ENCODE peak calls at places on chromosomes 3 and 15, in seven cellular contexts. W, R, Y, F, T, D and A are unnamed samples. For H3K4me1, the result is how much of the 10 kb centered on the place peaks cover.

GRCh38 chr15:72491768-72492167 is 17.6 kb downstream of the ARIH1 start:
- ATAC-seq in D (peak), T (peak), F (no peak), W (peak), Y (peak), R (no peak), A (no peak)

GRCh38 chr15:65028921-65029735 is at the start of gene MTFMT:
- ATAC-seq in R (peak), F (peak), T (peak), W (peak), D (peak), Y (peak), A (peak)

GRCh38 chr3:14177580-14178246 is 688 bp downstream of the XPC start:
- ATAC-seq in Y (peak), W (peak), T (peak), D (peak), R (peak), F (no peak), A (no peak)

GRCh38 chr3:22176911-22177310 is 425.9 kb upstream of the ZNF385D start:
- ATAC-seq in R (no peak), T (no peak), F (no peak), Y (no peak), D (no peak), W (no peak), A (no peak)

GRCh38 chr3:59608356-59608755 is 558.5 kb upstream of the CFAP20DC start:
- ATAC-seq in Y (no peak), F (no peak), D (no peak), W (no peak), R (no peak), T (no peak), A (no peak)

GRCh38 chr3:64351713-64352595 is 126.7 kb upstream of the PRICKLE2 start:
- ATAC-seq in Y (peak), W (no peak), F (peak), D (peak), R (peak), T (no peak), A (no peak)

GRCh38 chr3:53211704-53212702 is 43.8 kb downstream of the TKT start:
- ATAC-seq in F (no peak), D (no peak), R (no peak), Y (no peak), T (no peak), W (peak), A (no peak)

GRCh38 chr3:77149382-77149781 is 109.5 kb downstream of the ROBO2 start:
- ATAC-seq in F (no peak), Y (no peak), T (no peak), W (no peak), D (no peak), R (no peak), A (no peak)

GRCh38 chr3:72860053-72860452 is 11.8 kb upstream of the SHQ1 start:
- ATAC-seq in Y (no peak), T (no peak), R (no peak), D (no peak), W (no peak), F (no peak), A (no peak)

GRCh38 chr3:194497799-194498575 is 11.2 kb upstream of the ATP13A3 start:
- ATAC-seq in W (peak), R (peak), T (peak), D (no peak), Y (peak), F (peak), A (no peak)

GRCh38 chr15:51620647-51621046 is 1.9 kb downstream of the DMXL2 start:
- ATAC-seq in W (no peak), R (no peak), T (no peak), D (no peak), Y (no peak), F (no peak), A (no peak)

GRCh38 chr3:101665357-101665756 is 11.6 kb downstream of the ZBTB11 start:
- ATAC-seq in D (no peak), T (no peak), F (peak), W (no peak), Y (no peak), R (peak), A (no peak)

GRCh38 chr15:49314729-49315128 is 108.3 kb upstream of the FGF7 start:
- ATAC-seq in R (no peak), T (no peak), F (no peak), W (no peak), Y (no peak), D (no peak), A (no peak)

DNA sequence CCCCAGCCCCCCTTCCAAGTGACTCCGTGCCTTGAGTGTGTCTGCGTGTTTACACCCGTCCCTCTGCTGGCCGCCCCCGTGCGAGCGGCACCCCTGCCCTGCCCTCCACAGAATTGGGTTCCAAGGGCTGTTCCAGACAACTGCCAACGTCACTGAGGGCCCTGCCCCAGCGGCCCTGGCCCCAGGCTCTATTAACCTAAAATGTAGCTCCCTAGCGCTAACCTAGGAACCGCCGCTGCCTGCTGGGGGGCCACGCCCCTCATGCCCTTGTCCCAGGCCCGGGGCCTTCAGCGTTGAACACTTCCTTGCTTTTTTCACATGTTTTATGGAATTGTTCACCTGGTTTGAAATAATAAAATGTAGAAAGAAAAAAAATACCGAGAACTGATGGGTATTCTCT is 10.0 kb upstream of the SEMA3B start:
- ATAC-seq in F (no peak), R (no peak), Y (no peak), T (no peak), D (no peak), W (no peak), A (no peak)
- H3K4me1 ChIP-seq in F (half or more), R (under half), Y (under half), T (under half), D (under half), W (under half), A (under half)

DNA sequence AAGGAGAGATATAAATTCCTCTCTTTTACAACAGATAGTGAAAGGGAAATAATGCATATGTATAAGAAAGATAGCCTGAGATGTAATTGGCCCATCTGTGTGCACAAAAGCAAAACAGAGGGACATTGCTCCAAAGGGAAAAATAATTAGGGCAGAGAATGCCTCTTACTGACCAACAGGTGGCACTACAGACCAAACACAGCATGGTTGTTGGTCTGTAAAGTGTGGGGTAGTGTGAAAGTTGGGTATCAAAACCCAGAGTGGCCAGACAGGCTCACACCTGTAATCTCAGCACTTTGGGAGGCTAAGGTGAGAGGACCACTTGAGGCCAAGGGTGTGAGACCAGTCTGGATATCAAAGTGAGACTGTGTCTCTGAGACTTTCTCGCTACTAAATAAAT is 4.5 kb upstream of the TLNRD1 start:
- ATAC-seq in W (no peak), F (no peak), D (no peak), T (no peak), Y (no peak), R (no peak), A (no peak)
- TF ChIP-seq CTCF in W (peak), F (peak), D (peak), T (peak), Y (no peak), R (peak), A (no peak)

DNA sequence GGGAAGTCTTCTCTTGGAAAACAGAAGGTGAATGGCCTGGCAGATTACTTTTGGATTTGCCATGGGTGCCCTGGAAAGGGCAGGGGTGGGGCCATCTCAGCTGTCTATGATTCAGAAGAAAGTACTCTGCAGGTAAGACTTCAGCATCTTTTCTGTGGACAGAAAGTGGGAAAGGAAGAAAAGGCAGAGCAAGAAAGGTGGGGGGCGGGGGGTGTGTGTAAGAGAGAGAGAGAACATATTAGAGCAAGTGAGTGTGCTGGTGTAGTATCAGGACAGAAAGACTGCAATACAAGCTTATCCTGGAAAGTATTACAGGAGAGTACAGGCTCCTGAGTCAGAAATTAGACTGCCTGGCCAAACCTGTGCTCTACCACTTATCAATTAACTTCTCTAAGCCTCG is 5.5 kb downstream of the TAGLN3 start:
- ATAC-seq in T (no peak), R (no peak), F (no peak), Y (no peak), D (peak), W (no peak), A (no peak)
- H3K4me1 ChIP-seq in T (under half), R (under half), F (under half), Y (under half), D (under half), W (under half), A (under half)

DNA sequence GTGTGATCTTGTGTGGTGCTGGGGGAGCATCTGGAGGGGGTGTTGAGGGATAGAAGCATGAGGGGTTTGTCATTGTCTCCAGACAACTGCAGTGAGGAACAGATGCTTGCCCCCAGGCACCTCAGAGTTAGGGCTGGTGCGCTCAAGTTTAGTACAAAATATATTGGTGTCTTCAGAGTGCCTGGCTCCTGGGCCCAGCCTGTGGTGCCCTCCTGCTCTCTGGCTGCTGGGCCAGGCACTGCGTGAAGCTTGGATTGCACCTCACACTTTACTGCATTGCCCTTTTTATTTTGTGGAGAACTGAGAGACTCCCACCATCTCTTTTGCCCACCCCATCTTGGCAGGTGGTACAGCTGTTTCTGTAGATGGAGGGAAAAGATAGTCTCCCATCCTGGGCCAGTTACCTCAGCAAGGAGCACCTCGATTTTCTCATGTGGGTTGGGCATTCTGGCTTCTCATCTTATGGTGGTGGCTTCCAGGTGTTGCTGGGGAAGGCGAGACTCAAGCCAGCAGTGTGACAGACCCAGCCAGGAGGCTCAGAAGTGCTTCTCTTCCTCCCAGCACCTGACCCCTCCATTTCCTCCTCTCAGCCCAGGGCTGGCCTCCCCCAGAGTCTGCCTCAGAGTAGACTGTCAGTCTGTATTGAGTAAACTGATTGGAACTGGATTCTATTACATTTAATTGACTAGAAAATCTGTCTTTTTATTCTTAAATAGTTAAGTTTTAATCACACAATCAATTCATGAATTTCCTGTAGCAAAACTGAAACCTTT is 140.5 kb downstream of the DNAJB8 start:
- ATAC-seq in D (no peak), W (no peak), T (no peak), F (no peak), R (no peak), Y (no peak), A (no peak)
- TF ChIP-seq CTCF in D (no peak), W (no peak), T (no peak), F (no peak), R (no peak), Y (no peak), A (no peak)

DNA sequence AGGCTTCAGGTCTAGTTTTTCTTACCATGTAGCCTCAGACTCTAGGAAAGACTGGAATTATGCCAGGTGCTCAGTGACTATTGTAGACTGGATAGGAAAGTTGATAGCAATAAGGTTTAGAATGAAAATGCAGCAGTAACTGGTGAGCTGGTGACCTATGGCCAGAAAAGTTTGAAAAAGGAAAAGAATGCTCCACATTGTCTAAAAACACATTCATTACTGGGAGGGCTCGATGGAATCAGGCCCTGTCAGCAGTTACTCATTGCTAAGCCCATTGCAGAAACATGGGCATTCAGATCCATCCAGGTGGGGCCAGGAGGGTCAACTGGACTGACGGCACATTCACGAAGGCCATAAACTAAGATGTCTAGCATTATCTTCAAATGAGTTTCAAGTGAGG is 8.7 kb upstream of the MBNL1 start:
- ATAC-seq in D (no peak), T (no peak), R (no peak), W (no peak), F (no peak), Y (no peak), A (no peak)
- H3K4me1 ChIP-seq in D (under half), T (under half), R (under half), W (under half), F (under half), Y (under half), A (under half)

GRCh38 chr3:39150170-39150802 is 3.1 kb downstream of the CSRNP1 start:
- ATAC-seq in D (no peak), R (no peak), F (no peak), T (no peak), W (no peak), Y (no peak), A (no peak)
- TF ChIP-seq CTCF in D (no peak), R (no peak), F (no peak), T (no peak), W (no peak), Y (no peak), A (peak)

DNA sequence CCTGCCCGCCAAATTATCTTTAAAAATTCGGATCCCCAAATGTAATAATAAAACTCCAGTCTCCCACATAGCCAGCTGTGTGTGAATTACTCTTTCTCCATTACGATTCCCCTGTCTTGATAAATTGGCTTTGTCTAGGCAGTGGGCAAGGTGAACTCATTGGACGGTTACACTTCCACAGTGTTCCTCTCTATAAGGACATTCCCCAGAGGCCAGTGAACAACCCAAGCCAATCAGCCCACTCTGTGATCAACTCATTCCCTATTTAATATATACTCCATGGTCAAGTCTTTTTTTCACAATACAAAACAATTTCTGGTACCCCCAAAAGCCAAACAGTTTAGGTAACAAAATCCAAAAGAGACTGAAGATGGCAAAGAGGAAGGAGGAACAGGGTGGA is 90.5 kb upstream of the DAZL start:
- ATAC-seq in F (no peak), R (no peak), T (no peak), Y (no peak), W (no peak), D (no peak), A (no peak)
- H3K4me1 ChIP-seq in F (under half), R (under half), T (under half), Y (under half), W (under half), D (under half), A (under half)

GRCh38 chr3:71421475-71421819 is 162.1 kb downstream of the FOXP1 start:
- ATAC-seq in D (no peak), R (no peak), F (no peak), T (no peak), Y (no peak), W (no peak), A (no peak)

GRCh38 chr3:71421820-71422566 is 161.5 kb downstream of the FOXP1 start:
- ATAC-seq in Y (no peak), R (no peak), W (no peak), D (no peak), F (peak), T (no peak), A (no peak)

GRCh38 chr3:71425491-71426071 is 157.9 kb downstream of the FOXP1 start:
- ATAC-seq in Y (no peak), T (no peak), D (peak), F (no peak), R (no peak), W (no peak), A (no peak)

GRCh38 chr3:71419369-71419768 is 164.2 kb downstream of the FOXP1 start:
- ATAC-seq in R (no peak), D (no peak), T (no peak), F (no peak), Y (peak), W (no peak), A (no peak)

GRCh38 chr3:71423151-71423906 is 160.2 kb downstream of the FOXP1 start:
- ATAC-seq in Y (peak), D (peak), T (no peak), W (peak), F (no peak), R (peak), A (no peak)
- TF ChIP-seq CTCF in Y (no peak), D (peak), T (no peak), W (no peak), F (peak), R (peak), A (no peak)

GRCh38 chr3:98433764-98434163 is 29.2 kb upstream of the OR5K1 start:
- ATAC-seq in F (no peak), T (no peak), Y (no peak), D (no peak), W (no peak), R (no peak), A (no peak)
- H3K4me1 ChIP-seq in F (under half), T (under half), Y (under half), D (under half), W (under half), R (under half), A (under half)